ENCODE peak calls at places on chromosomes 11 and 22, in seven cellular contexts. V is left lung, F is neural crest cell, Y is stomach, E is choroid plexus epithelial cell, J is uterus, Q is Peyer's patch. A is an unnamed sample.

GRCh38 chr11:59901306-59901705 is 22.7 kb downstream of the OOSP3 start:
- DNase-seq in Q (no peak), E (peak), V (no peak), Y (no peak), F (no peak), J (no peak), A (peak)

GRCh38 chr11:3989891-3990290 is 104.7 kb upstream of the RRM1 start:
- DNase-seq in Q (no peak), V (no peak), F (no peak), E (no peak), Y (no peak), J (no peak), A (no peak)

GRCh38 chr11:34790620-34791019 is 125.6 kb downstream of the APIP start:
- DNase-seq in E (peak), J (no peak), V (no peak), Y (no peak), F (no peak), Q (no peak), A (peak)

GRCh38 chr22:38267086-38267485 is 5.7 kb downstream of the TMEM184B start:
- DNase-seq in V (no peak), Y (no peak), F (no peak), Q (no peak), E (peak), J (no peak), A (no peak)

GRCh38 chr11:15968461-15969130 is 387.8 kb downstream of the SOX6 start:
- DNase-seq in V (no peak), Y (no peak), J (no peak), F (peak), E (peak), Q (no peak), A (peak)

GRCh38 chr11:16002942-16003341 is 353.4 kb downstream of the SOX6 start:
- DNase-seq in E (no peak), Y (no peak), J (no peak), F (no peak), Q (no peak), V (no peak), A (no peak)

GRCh38 chr22:31579835-31580242 is 82.2 kb downstream of the PISD start:
- DNase-seq in J (no peak), E (peak), Q (no peak), F (no peak), Y (no peak), V (no peak), A (no peak)

GRCh38 chr22:25112538-25113253 is 87.0 kb upstream of the CRYBB3 start:
- DNase-seq in V (no peak), F (no peak), Y (no peak), E (no peak), J (no peak), Q (no peak), A (no peak)

GRCh38 chr11:7353100-7353499 is 101.4 kb downstream of the SYT9 start:
- DNase-seq in Q (no peak), E (peak), V (no peak), J (no peak), Y (no peak), F (peak), A (peak)

GRCh38 chr11:6194065-6194581 is 4.9 kb upstream of the OR52W1 start:
- DNase-seq in Q (no peak), Y (no peak), E (no peak), V (no peak), F (no peak), J (no peak), A (no peak)

GRCh38 chr11:69518081-69518950 is 36.9 kb downstream of the LINC01488 start:
- DNase-seq in V (no peak), J (no peak), F (no peak), E (peak), Q (no peak), Y (no peak), A (peak)

GRCh38 chr22:41555325-41555724 is 5.5 kb upstream of the CSDC2 start:
- DNase-seq in J (peak), Q (no peak), Y (no peak), V (no peak), F (no peak), E (no peak), A (no peak)

GRCh38 chr11:32154275-32154674 is 63.4 kb downstream of the RCN1 start:
- DNase-seq in J (no peak), Q (no peak), F (no peak), V (no peak), E (peak), Y (no peak), A (peak)

GRCh38 chr22:23103199-23103954 is 33.1 kb downstream of the GNAZ start:
- DNase-seq in J (no peak), Y (no peak), E (no peak), Q (no peak), V (no peak), F (no peak), A (no peak)

GRCh38 chr11:32231909-32232493 is 141.1 kb downstream of the RCN1 start:
- DNase-seq in F (peak), Y (no peak), V (no peak), J (no peak), Q (no peak), E (peak), A (peak)

GRCh38 chr11:210122-210802 is 2.8 kb downstream of the RIC8A start:
- DNase-seq in J (no peak), E (peak), F (no peak), Q (no peak), Y (peak), V (no peak), A (no peak)

GRCh38 chr11:130848361-130849214 is 67.7 kb downstream of the SNX19 start:
- DNase-seq in V (no peak), J (no peak), E (no peak), F (no peak), Q (no peak), Y (no peak), A (peak)

GRCh38 chr11:122170815-122171475 is 54.9 kb upstream of the BLID start:
- DNase-seq in E (peak), V (no peak), Q (no peak), Y (no peak), J (no peak), F (no peak), A (peak)

GRCh38 chr11:132980721-132981120 is 551.6 kb downstream of the OPCML start:
- DNase-seq in Q (no peak), Y (no peak), F (no peak), E (no peak), V (no peak), J (no peak), A (no peak)

GRCh38 chr11:8631395-8632110 is 37.5 kb upstream of the STK33 start:
- DNase-seq in V (no peak), J (no peak), E (peak), Y (no peak), Q (no peak), F (no peak), A (peak)

GRCh38 chr11:61037694-61038093 is 64.6 kb upstream of the CD5 start:
- DNase-seq in Y (peak), F (no peak), Q (no peak), V (no peak), J (no peak), E (peak), A (no peak)

GRCh38 chr11:23540101-23540561 is 679.9 kb upstream of the CCDC179 start:
- DNase-seq in Y (no peak), J (no peak), F (peak), Q (peak), V (no peak), E (peak), A (peak)

GRCh38 chr22:23520875-23521441 is 59.1 kb downstream of the IGLL1 start:
- DNase-seq in Q (peak), E (peak), V (peak), Y (no peak), J (peak), F (peak), A (no peak)

GRCh38 chr22:37273126-37273845 is 9.0 kb upstream of the CYTH4 start:
- DNase-seq in J (no peak), Q (no peak), F (no peak), E (peak), V (peak), Y (no peak), A (peak)

GRCh38 chr11:57777969-57778317 is 16.3 kb downstream of the CTNND1 start:
- DNase-seq in Y (peak), E (peak), F (no peak), Q (no peak), J (no peak), V (no peak), A (peak)

GRCh38 chr22:39500101-39500500 is 2.0 kb upstream of the MIEF1 start:
- DNase-seq in V (no peak), J (no peak), E (no peak), F (no peak), Y (no peak), Q (no peak), A (no peak)

GRCh38 chr11:34600339-34601084 is 20.4 kb upstream of the EHF start:
- DNase-seq in V (peak), F (no peak), Y (peak), E (no peak), Q (peak), J (no peak), A (no peak)

GRCh38 chr11:64482588-64482987 is 108.4 kb upstream of the SLC22A12 start:
- DNase-seq in Y (no peak), V (no peak), J (no peak), E (no peak), Q (no peak), F (no peak), A (no peak)

GRCh38 chr22:38107692-38108515 is 2.6 kb downstream of the BAIAP2L2 start:
- DNase-seq in Y (peak), V (peak), E (no peak), Q (peak), F (no peak), J (no peak), A (peak)

GRCh38 chr11:60880635-60881282 is 13.4 kb downstream of the ZP1 start:
- DNase-seq in V (no peak), F (no peak), Q (no peak), E (no peak), Y (no peak), J (no peak), A (no peak)

GRCh38 chr11:18371279-18371678 is 23.1 kb upstream of the LDHA start:
- DNase-seq in E (peak), Y (no peak), V (no peak), F (no peak), J (no peak), Q (no peak), A (no peak)

GRCh38 chr11:31641477-31642062 is 132.0 kb downstream of the ELP4 start:
- DNase-seq in F (peak), J (no peak), V (no peak), Y (peak), Q (no peak), E (peak), A (peak)

GRCh38 chr22:29605236-29605850 is 1.9 kb downstream of the NF2 start:
- DNase-seq in Q (no peak), J (no peak), E (no peak), V (no peak), F (no peak), Y (no peak), A (no peak)

GRCh38 chr22:29600846-29601245 is 2.6 kb upstream of the NF2 start:
- DNase-seq in E (no peak), Y (no peak), F (no peak), V (no peak), J (no peak), Q (no peak), A (no peak)

GRCh38 chr22:29607426-29607825 is 4.0 kb downstream of the NF2 start:
- DNase-seq in Q (no peak), F (no peak), V (no peak), J (no peak), Y (no peak), E (no peak), A (no peak)

GRCh38 chr22:29606320-29606719 is 2.9 kb downstream of the NF2 start:
- DNase-seq in E (no peak), Y (no peak), J (no peak), Q (no peak), V (no peak), F (no peak), A (no peak)

GRCh38 chr22:29603358-29604191 is at the start of gene NF2:
- DNase-seq in V (peak), F (peak), Q (peak), Y (peak), E (peak), J (peak), A (peak)
- TF ChIP-seq CTCF in V (no peak), F (no peak), Q (no peak), Y (no peak), E (no peak), J (no peak), A (no peak)

DNA sequence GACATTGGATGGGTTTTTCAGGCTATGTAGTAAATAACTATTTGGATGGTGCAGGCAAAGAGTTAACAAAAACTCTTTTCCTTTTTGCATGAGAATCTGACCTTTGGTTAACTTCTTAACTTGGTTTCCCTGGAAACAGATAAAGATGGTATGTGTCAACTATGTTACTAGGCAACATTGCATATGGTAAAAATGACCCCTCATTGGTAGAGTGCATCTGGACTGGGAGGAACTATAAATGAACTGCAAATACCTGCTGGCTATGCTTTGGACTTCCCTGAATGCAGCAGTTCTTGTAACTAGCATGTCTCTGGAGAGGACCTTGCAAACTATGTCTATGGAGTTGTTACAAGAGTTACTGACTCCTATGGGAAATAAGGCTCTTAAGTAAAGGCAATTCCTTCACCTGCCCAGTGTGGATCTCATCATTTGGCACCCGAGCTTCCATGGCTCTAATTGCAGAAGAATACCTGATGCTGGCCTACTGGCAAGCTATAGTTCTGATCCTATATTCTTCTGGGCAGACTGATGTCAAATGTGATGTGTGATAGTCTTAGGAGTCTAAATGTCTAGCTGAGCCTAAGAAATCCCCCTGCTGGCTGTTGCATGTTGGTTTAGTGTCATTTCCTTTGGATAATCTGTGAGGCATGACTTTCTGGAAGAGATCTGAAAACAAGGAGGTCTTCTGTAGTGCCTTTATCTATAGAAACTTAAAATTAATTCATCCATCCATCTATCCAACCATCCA is 126.7 kb upstream of the MTMR2 start:
- DNase-seq in E (peak), F (no peak), J (no peak), Q (no peak), V (no peak), Y (no peak), A (no peak)
- TF ChIP-seq CTCF in E (peak), F (peak), J (no peak), Q (no peak), V (no peak), Y (no peak), A (no peak)

GRCh38 chr11:120308081-120308480 is 17.0 kb upstream of the TLCD5 start:
- DNase-seq in V (no peak), Y (no peak), Q (no peak), F (no peak), J (no peak), E (no peak), A (no peak)

GRCh38 chr11:120305286-120305685 is 19.8 kb upstream of the TLCD5 start:
- DNase-seq in E (no peak), J (no peak), V (no peak), F (no peak), Y (peak), Q (no peak), A (peak)

GRCh38 chr11:120307476-120307875 is 17.6 kb upstream of the TLCD5 start:
- DNase-seq in Q (no peak), Y (no peak), F (no peak), E (no peak), V (no peak), J (no peak), A (no peak)

GRCh38 chr11:120304526-120304925 is 20.6 kb upstream of the TLCD5 start:
- DNase-seq in Y (no peak), V (no peak), J (no peak), E (peak), F (no peak), Q (no peak), A (peak)

GRCh38 chr11:120306519-120307242 is 18.4 kb upstream of the TLCD5 start:
- DNase-seq in J (no peak), F (no peak), V (no peak), Y (peak), Q (no peak), E (peak), A (peak)
- TF ChIP-seq CTCF in J (no peak), F (peak), V (no peak), Y (no peak), Q (no peak), E (peak), A (peak)

DNA sequence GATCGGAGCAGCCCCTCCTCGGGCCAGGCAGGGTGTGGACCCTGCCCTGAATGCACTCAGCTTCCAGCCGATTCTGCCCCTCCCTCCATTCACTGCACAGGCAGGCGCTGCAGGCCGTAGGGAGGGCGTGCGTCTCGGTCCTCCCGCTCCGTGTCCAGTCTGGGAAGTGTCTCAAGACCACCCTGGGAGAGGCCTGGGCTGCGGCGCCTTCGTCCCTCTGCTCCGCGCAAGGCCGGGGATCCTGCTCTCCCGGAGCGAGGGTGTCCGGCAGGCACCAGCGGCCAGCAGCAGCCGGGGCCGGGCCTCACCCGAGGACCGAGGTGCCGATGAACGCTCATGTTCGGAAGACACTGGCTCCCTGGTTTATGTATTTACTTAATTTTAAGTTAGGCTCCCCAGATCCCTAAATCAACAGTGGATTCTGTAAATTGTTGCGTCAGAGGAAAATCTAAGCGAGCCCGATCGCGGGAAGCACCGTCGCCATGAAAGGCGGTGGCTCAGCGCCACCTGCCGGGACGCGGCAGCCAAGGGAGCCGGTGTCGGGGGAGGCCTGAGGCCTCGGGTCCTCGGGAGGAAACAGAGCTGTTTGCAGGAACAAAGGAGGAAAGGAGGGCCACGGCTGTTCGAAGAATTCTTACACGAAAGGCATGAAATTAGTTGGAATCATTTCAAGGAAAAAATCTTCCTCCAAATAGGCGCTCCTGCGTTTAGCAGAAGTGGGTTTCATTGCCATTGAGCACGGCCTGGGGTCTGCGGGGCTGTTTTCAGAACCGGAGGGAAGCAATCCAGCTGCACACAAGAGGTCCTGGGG is 195.3 kb downstream of the BRD1 start:
- DNase-seq in Y (peak), Q (peak), E (peak), J (peak), V (peak), F (peak), A (no peak)
- TF ChIP-seq CTCF in Y (no peak), Q (peak), E (peak), J (peak), V (peak), F (peak), A (no peak)

GRCh38 chr11:114195981-114196731 is 100.0 kb upstream of the NNMT start:
- DNase-seq in J (no peak), E (no peak), Q (no peak), F (no peak), V (no peak), Y (peak), A (peak)
- TF ChIP-seq CTCF in J (no peak), E (peak), Q (no peak), F (no peak), V (no peak), Y (no peak), A (no peak)

DNA sequence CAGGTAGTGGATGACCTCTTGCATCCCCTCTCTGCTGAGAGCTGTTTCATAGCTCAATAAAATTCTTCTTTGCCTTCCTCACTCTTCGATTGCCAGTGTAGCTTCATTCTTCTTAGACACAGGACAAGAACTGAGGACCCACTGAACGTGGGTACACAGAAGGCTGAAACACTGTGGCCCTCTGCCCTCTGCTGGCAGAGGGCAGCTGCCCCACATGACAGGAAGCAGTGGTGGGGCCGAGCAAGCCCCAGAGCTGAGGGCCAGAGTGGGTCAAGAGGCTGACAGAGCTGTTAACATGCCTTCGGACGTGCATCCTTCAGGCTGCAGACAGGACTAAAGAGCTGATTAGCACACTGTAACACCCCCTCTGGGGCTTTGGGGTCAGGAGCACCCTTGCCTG is 15.6 kb downstream of the SMC1B start:
- DNase-seq in Q (no peak), F (no peak), Y (no peak), J (no peak), E (no peak), V (no peak), A (no peak)
- TF ChIP-seq CTCF in Q (no peak), F (no peak), Y (no peak), J (no peak), E (no peak), V (no peak), A (no peak)

GRCh38 chr11:43135966-43136534 is 175.7 kb upstream of the API5 start:
- DNase-seq in F (no peak), V (no peak), Y (no peak), Q (no peak), E (no peak), J (no peak), A (no peak)

GRCh38 chr11:43129329-43129728 is 182.5 kb upstream of the API5 start:
- DNase-seq in Y (no peak), V (no peak), E (no peak), F (no peak), Q (no peak), J (no peak), A (no peak)

GRCh38 chr11:43130616-43131015 is 181.2 kb upstream of the API5 start:
- DNase-seq in Y (no peak), J (no peak), E (no peak), F (no peak), V (no peak), Q (no peak), A (no peak)
- TF ChIP-seq CTCF in Y (no peak), J (no peak), E (no peak), F (peak), V (no peak), Q (no peak), A (peak)

DNA sequence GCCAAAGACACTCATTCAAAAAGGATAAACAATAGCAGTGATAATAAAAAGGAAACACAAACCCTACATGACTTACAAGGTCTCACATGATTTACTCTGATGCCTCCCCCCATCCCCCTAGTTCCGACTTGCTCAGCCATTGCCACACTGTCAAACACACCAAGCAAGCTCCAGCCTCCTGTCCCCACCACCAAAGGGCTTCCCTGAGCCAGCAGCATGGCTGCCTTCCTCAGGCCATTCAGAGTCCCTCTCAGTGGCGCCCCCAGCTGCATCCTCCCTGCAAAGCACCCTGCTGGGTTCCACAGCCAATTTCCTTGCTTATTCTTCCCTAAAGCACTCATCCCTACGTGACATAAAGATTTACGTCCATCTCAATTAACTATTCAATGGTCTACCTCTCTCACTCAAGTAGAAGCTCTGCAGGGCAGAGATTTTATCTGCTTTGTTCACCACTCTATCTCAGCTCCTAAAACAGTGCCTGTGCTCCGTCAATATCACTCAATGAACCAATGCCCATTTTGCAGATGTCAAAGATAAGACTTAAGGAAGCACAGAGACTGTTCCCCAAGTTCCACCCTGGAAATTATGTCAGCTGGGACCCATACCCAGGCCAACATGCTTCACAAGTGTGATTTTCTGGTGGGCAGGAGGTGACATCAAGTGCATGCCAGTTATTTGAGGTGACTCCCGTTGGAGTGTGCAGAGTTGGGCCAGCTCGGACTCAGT is 106.9 kb downstream of the SYN3 start:
- DNase-seq in V (no peak), J (no peak), F (no peak), Q (no peak), Y (no peak), E (no peak), A (no peak)
- TF ChIP-seq CTCF in V (no peak), J (no peak), F (peak), Q (no peak), Y (no peak), E (peak), A (peak)